ENCODE peak calls at places on chromosomes 6 and 20, in eight cellular contexts. U, T, M, B, Y, R, V and H are unnamed samples.
A peak's percentile ranks its signal among the peaks of the same experiment; 100 is the strongest.

GRCh38 chr6:112296694-112297093 is 42.3 kb upstream of the LAMA4 start:
- DNase-seq in R (no peak), U (no peak), V (no peak), T (no peak), M (no peak), B (no peak), Y (no peak), H (no peak)

GRCh38 chr20:49653925-49654324 is 59.8 kb downstream of the B4GALT5 start:
- DNase-seq in M (no peak), R (no peak), U (no peak), T (no peak), B (no peak), Y (no peak), V (no peak), H (no peak)

GRCh38 chr20:10561302-10561701 is 112.5 kb downstream of the JAG1 start:
- DNase-seq in R (no peak), Y (no peak), U (no peak), M (no peak), V (no peak), T (no peak), B (no peak), H (no peak)

GRCh38 chr6:135064586-135064985 is 10.0 kb upstream of the HBS1L start:
- DNase-seq in T (no peak), M (no peak), R (no peak), U (no peak), B (no peak), V (no peak), Y (no peak), H (no peak)

GRCh38 chr20:36808317-36809257 is 35.0 kb upstream of the DSN1 start:
- DNase-seq in M (peak; percentile 83), U (peak; percentile 85), R (no peak), T (peak; percentile 34), B (peak; percentile 38), V (peak; percentile 86), Y (peak; percentile 86), H (peak; percentile 49)

GRCh38 chr6:41901882-41902519 is 6.8 kb upstream of the USP49 start:
- DNase-seq in M (no peak), Y (peak; percentile 24), U (peak; percentile 58), R (no peak), T (peak; percentile 34), V (peak; percentile 46), B (peak; percentile 32), H (no peak)

GRCh38 chr6:42929928-42930360 is 664 bp downstream of the CNPY3 start:
- DNase-seq in B (peak; percentile 70), Y (peak; percentile 46), V (peak; percentile 81), U (peak; percentile 70), M (no peak), T (peak; percentile 50), R (peak; percentile 86), H (peak; percentile 44)

GRCh38 chr20:20364747-20365558 is 3.0 kb upstream of the INSM1 start:
- DNase-seq in V (no peak), B (no peak), M (no peak), U (peak; percentile 13), T (no peak), Y (no peak), R (no peak), H (no peak)

GRCh38 chr6:119138906-119139541 is 60.6 kb upstream of the FAM184A start:
- DNase-seq in T (no peak), B (no peak), M (no peak), U (no peak), R (peak; percentile 52), V (peak; percentile 31), Y (no peak), H (no peak)

GRCh38 chr20:38601216-38602184 is at the start of gene ARHGAP40:
- DNase-seq in U (peak; percentile 22), B (peak; percentile 6), T (no peak), Y (peak; percentile 88), R (no peak), M (no peak), V (peak; percentile 72), H (no peak)

GRCh38 chr6:107275330-107275865 is 160.1 kb upstream of the BEND3 start:
- DNase-seq in V (no peak), B (no peak), U (no peak), M (no peak), Y (no peak), R (no peak), T (no peak), H (no peak)

GRCh38 chr6:56041591-56041990 is 166.2 kb upstream of the BMP5 start:
- DNase-seq in M (no peak), R (no peak), U (no peak), B (no peak), V (no peak), Y (no peak), T (no peak), H (no peak)

GRCh38 chr6:20319520-20320357 is 81.9 kb upstream of the E2F3 start:
- DNase-seq in V (peak; percentile 83), Y (no peak), M (peak; percentile 72), R (peak; percentile 65), U (peak; percentile 75), T (peak; percentile 60), B (peak; percentile 65), H (no peak)